ENCODE peak calls at places on chromosome 5, in eight cellular contexts. J is NT2/D1; W is neural progenitor cell; H is CD4-positive, alpha-beta memory T cell; I is lower lobe of right lung; M is prostate gland; L is CD8-positive, alpha-beta memory T cell; P is right atrium auricular region. G is an unnamed sample.

GRCh38 chr5:54438601-54439399 is 16.7 kb upstream of the HSPB3 start:
- DNase-seq in J (no peak), W (no peak), H (no peak), I (no peak), M (no peak), L (no peak), P (no peak), G (no peak)

GRCh38 chr5:58080573-58080972 is 379.3 kb downstream of the PLK2 start:
- DNase-seq in J (no peak), W (no peak), H (no peak), I (no peak), M (no peak), L (no peak), P (no peak), G (no peak)

GRCh38 chr5:35879649-35880048 is 23.0 kb downstream of the IL7R start:
- DNase-seq in J (no peak), W (no peak), H (no peak), I (no peak), M (no peak), L (no peak), P (no peak), G (no peak)

GRCh38 chr5:115431116-115431515 is 113.5 kb downstream of the FEM1C start:
- DNase-seq in J (no peak), W (no peak), H (no peak), I (no peak), M (no peak), L (no peak), P (no peak), G (no peak)

GRCh38 chr5:980001-980588 is 28.5 kb upstream of the NKD2 start:
- DNase-seq in J (no peak), W (peak; percentile 46), H (no peak), I (no peak), M (peak; percentile 3), L (no peak), P (no peak), G (no peak)

GRCh38 chr5:73405691-73406090 is 42.9 kb downstream of the FOXD1 start:
- DNase-seq in J (no peak), W (no peak), H (no peak), I (no peak), M (no peak), L (no peak), P (no peak), G (no peak)

GRCh38 chr5:37803487-37803886 is 36.4 kb downstream of the GDNF start:
- DNase-seq in J (no peak), W (no peak), H (no peak), I (no peak), M (no peak), L (no peak), P (no peak), G (no peak)

GRCh38 chr5:1949253-1949652 is 66.5 kb upstream of the IRX4 start:
- DNase-seq in J (no peak), W (no peak), H (no peak), I (no peak), M (no peak), L (no peak), P (no peak), G (no peak)

GRCh38 chr5:9617191-9617590 is 13.0 kb downstream of the TAS2R1 start:
- DNase-seq in J (no peak), W (peak; percentile 64), H (no peak), I (no peak), M (no peak), L (no peak), P (no peak), G (no peak)

GRCh38 chr5:1448511-1449011 is 3.3 kb upstream of the SLC6A3 start:
- DNase-seq in J (no peak), W (no peak), H (no peak), I (no peak), M (no peak), L (no peak), P (no peak), G (peak; percentile 25)

GRCh38 chr5:56025303-56025885 is 30.6 kb upstream of the IL6ST start:
- DNase-seq in J (no peak), W (no peak), H (no peak), I (no peak), M (no peak), L (no peak), P (no peak), G (no peak)

GRCh38 chr5:75640826-75641225 is 29.6 kb downstream of the ANKDD1B start:
- DNase-seq in J (no peak), W (no peak), H (no peak), I (no peak), M (no peak), L (no peak), P (no peak), G (no peak)

GRCh38 chr5:438481-438981 is 4.4 kb upstream of the EXOC3 start:
- DNase-seq in J (no peak), W (no peak), H (no peak), I (no peak), M (no peak), L (no peak), P (no peak), G (peak; percentile 28)

GRCh38 chr5:67053229-67053628 is 143.4 kb downstream of the CD180 start:
- DNase-seq in J (no peak), W (peak; percentile 13), H (no peak), I (no peak), M (no peak), L (no peak), P (no peak), G (no peak)

GRCh38 chr5:135916638-135917263 is 21.1 kb upstream of the IL9 start:
- DNase-seq in J (no peak), W (no peak), H (no peak), I (no peak), M (no peak), L (no peak), P (no peak), G (no peak)

GRCh38 chr5:107887587-107887986 is 216.8 kb upstream of the EFNA5 start:
- DNase-seq in J (no peak), W (no peak), H (no peak), I (no peak), M (no peak), L (no peak), P (no peak), G (no peak)

GRCh38 chr5:97297063-97297715 is 114.1 kb upstream of the RIOK2 start:
- DNase-seq in J (peak; percentile 36), W (peak; percentile 89), H (no peak), I (no peak), M (no peak), L (no peak), P (no peak), G (no peak)

GRCh38 chr5:59124983-59125960 is 542.4 kb downstream of the RAB3C start:
- DNase-seq in J (no peak), W (no peak), H (no peak), I (no peak), M (no peak), L (no peak), P (no peak), G (no peak)

GRCh38 chr5:150021491-150022162 is 21.1 kb downstream of the HMGXB3 start:
- DNase-seq in J (peak; percentile 56), W (no peak), H (no peak), I (no peak), M (peak; percentile 67), L (no peak), P (no peak), G (peak; percentile 66)

GRCh38 chr5:28903643-28904042 is 1865.3 kb upstream of the CDH9 start:
- DNase-seq in J (no peak), W (no peak), H (no peak), I (no peak), M (no peak), L (no peak), P (no peak), G (no peak)

GRCh38 chr5:125117556-125117955 is 371.1 kb upstream of the ZNF608 start:
- DNase-seq in J (no peak), W (no peak), H (no peak), I (no peak), M (no peak), L (no peak), P (no peak), G (no peak)

GRCh38 chr5:8842906-8843590 is 702.8 kb downstream of the SEMA5A start:
- DNase-seq in J (no peak), W (peak; percentile 37), H (no peak), I (no peak), M (no peak), L (no peak), P (no peak), G (no peak)

GRCh38 chr5:131214828-131215227 is 44.1 kb downstream of the LYRM7 start:
- DNase-seq in J (no peak), W (no peak), H (no peak), I (no peak), M (no peak), L (no peak), P (no peak), G (no peak)

GRCh38 chr5:88502179-88503064 is 233.8 kb upstream of the TMEM161B start:
- DNase-seq in J (no peak), W (no peak), H (no peak), I (no peak), M (no peak), L (no peak), P (no peak), G (no peak)
- H3K4me3 ChIP-seq in J (no peak overlapping the region), W (no peak overlapping the region), H (peak overlapping the region; percentile 55), I (peak overlapping the region; percentile 57), M (peak overlapping the region; percentile 11), L (peak overlapping the region; percentile 75), P (peak overlapping the region; percentile 50), G (peak overlapping the region; percentile 64)

GRCh38 chr5:169682026-169682425 is 45.0 kb downstream of the DOCK2 start:
- DNase-seq in J (no peak), W (no peak), H (no peak), I (no peak), M (no peak), L (no peak), P (no peak), G (no peak)
- H3K4me1 ChIP-seq in J (no peaks in the 10 kb centered on the region), W (no peaks in the 10 kb centered on the region), H (no peaks in the 10 kb centered on the region), I (no peaks in the 10 kb centered on the region), M (no peaks in the 10 kb centered on the region), L (no peaks in the 10 kb centered on the region), P (no peaks in the 10 kb centered on the region), G (no peaks in the 10 kb centered on the region)

GRCh38 chr5:42991477-42992034 is 48.6 kb downstream of the ANXA2R start:
- DNase-seq in J (no peak), W (no peak), H (no peak), I (no peak), M (no peak), L (no peak), P (no peak), G (no peak)

GRCh38 chr5:42990892-42991291 is 49.2 kb downstream of the ANXA2R start:
- DNase-seq in J (no peak), W (no peak), H (no peak), I (no peak), M (no peak), L (no peak), P (no peak), G (no peak)

GRCh38 chr5:42994285-42995151 is 45.6 kb downstream of the ANXA2R start:
- DNase-seq in J (no peak), W (peak; percentile 95), H (peak; percentile 89), I (peak; percentile 89), M (peak; percentile 74), L (peak; percentile 74), P (peak; percentile 89), G (peak; percentile 91)

GRCh38 chr5:42993516-42994284 is 46.4 kb downstream of the ANXA2R start:
- DNase-seq in J (no peak), W (peak; percentile 37), H (peak; percentile 84), I (peak; percentile 56), M (no peak), L (peak; percentile 51), P (no peak), G (no peak)

GRCh38 chr5:42992035-42992570 is 48.0 kb downstream of the ANXA2R start:
- DNase-seq in J (no peak), W (peak; percentile 79), H (peak; percentile 83), I (peak; percentile 92), M (peak; percentile 79), L (peak; percentile 52), P (peak; percentile 93), G (peak; percentile 88)
- H3K4me3 ChIP-seq in J (peak overlapping the region; percentile 34), W (peak overlapping the region; percentile 48), H (peak overlapping the region; percentile 76), I (peak overlapping the region; percentile 58), M (peak overlapping the region; percentile 40), L (peak overlapping the region; percentile 97), P (peak overlapping the region; percentile 63), G (peak overlapping the region; percentile 73)

GRCh38 chr5:168680395-168680794 is 101.2 kb upstream of the PANK3 start:
- DNase-seq in J (no peak), W (no peak), H (no peak), I (no peak), M (no peak), L (no peak), P (no peak), G (no peak)
- H3K4me1 ChIP-seq in J (no peaks in the 10 kb centered on the region), W (no peaks in the 10 kb centered on the region), H (peaks cover 8% of the 10 kb centered on the region), I (peaks cover 5% of the 10 kb centered on the region), M (no peaks in the 10 kb centered on the region), L (no peaks in the 10 kb centered on the region), P (peaks cover 34% of the 10 kb centered on the region), G (no peaks in the 10 kb centered on the region)